ENCODE peak calls at places on chromosomes 12 and 14, in eight cellular contexts. One of them, this sample, is unnamed.

GRCh38 chr14:99387880-99388279 is 92.8 kb downstream of the SETD3 start:
- DNase-seq in EL: no peak
- DNase-seq in endothelial cell: no peak
- DNase-seq in GM12891: no peak
- DNase-seq in head of caudate nucleus: no peak
- DNase-seq in effector CD4-positive, alpha-beta T cell: no peak
- DNase-seq in H7: no peak
- DNase-seq in CD8-positive, alpha-beta T cell: peak; percentile 31
- DNase-seq in this sample: no peak

GRCh38 chr12:113136990-113137511 is 1.5 kb upstream of the RASAL1 start:
- DNase-seq in EL: no peak
- DNase-seq in endothelial cell: no peak
- DNase-seq in GM12891: no peak
- DNase-seq in head of caudate nucleus: no peak
- DNase-seq in effector CD4-positive, alpha-beta T cell: no peak
- DNase-seq in H7: peak; percentile 38
- DNase-seq in CD8-positive, alpha-beta T cell: no peak
- DNase-seq in this sample: no peak

GRCh38 chr12:100266163-100266801 is 597 bp downstream of the DEPDC4 start:
- DNase-seq in EL: no peak
- DNase-seq in endothelial cell: no peak
- DNase-seq in GM12891: no peak
- DNase-seq in head of caudate nucleus: no peak
- DNase-seq in effector CD4-positive, alpha-beta T cell: no peak
- DNase-seq in H7: peak; percentile 90
- DNase-seq in CD8-positive, alpha-beta T cell: no peak
- DNase-seq in this sample: no peak

GRCh38 chr12:127149226-127149964 is 1117.6 kb upstream of the TMEM132C start:
- DNase-seq in EL: peak; percentile 38
- DNase-seq in endothelial cell: no peak
- DNase-seq in GM12891: no peak
- DNase-seq in head of caudate nucleus: no peak
- DNase-seq in effector CD4-positive, alpha-beta T cell: no peak
- DNase-seq in H7: no peak
- DNase-seq in CD8-positive, alpha-beta T cell: no peak
- DNase-seq in this sample: peak; percentile 34

GRCh38 chr14:71348817-71349216 is 441.6 kb downstream of the PCNX1 start:
- DNase-seq in EL: no peak
- DNase-seq in endothelial cell: no peak
- DNase-seq in GM12891: no peak
- DNase-seq in head of caudate nucleus: no peak
- DNase-seq in effector CD4-positive, alpha-beta T cell: no peak
- DNase-seq in H7: no peak
- DNase-seq in CD8-positive, alpha-beta T cell: no peak
- DNase-seq in this sample: no peak

GRCh38 chr12:126668961-126669360 is 1598.0 kb upstream of the TMEM132C start:
- DNase-seq in EL: peak; percentile 1
- DNase-seq in endothelial cell: no peak
- DNase-seq in GM12891: no peak
- DNase-seq in head of caudate nucleus: no peak
- DNase-seq in effector CD4-positive, alpha-beta T cell: no peak
- DNase-seq in H7: no peak
- DNase-seq in CD8-positive, alpha-beta T cell: no peak
- DNase-seq in this sample: peak; percentile 80

GRCh38 chr12:85805654-85806053 is 30.6 kb downstream of the RASSF9 start:
- DNase-seq in EL: peak; percentile 21
- DNase-seq in endothelial cell: no peak
- DNase-seq in GM12891: no peak
- DNase-seq in head of caudate nucleus: no peak
- DNase-seq in effector CD4-positive, alpha-beta T cell: no peak
- DNase-seq in H7: no peak
- DNase-seq in CD8-positive, alpha-beta T cell: no peak
- DNase-seq in this sample: peak; percentile 55

GRCh38 chr14:55077155-55077554 is 25.7 kb downstream of the MAPK1IP1L start:
- DNase-seq in EL: no peak
- DNase-seq in endothelial cell: no peak
- DNase-seq in GM12891: no peak
- DNase-seq in head of caudate nucleus: no peak
- DNase-seq in effector CD4-positive, alpha-beta T cell: no peak
- DNase-seq in H7: no peak
- DNase-seq in CD8-positive, alpha-beta T cell: no peak
- DNase-seq in this sample: peak; percentile 62

GRCh38 chr12:57765003-57765697 is 1.7 kb downstream of the CYP27B1 start:
- DNase-seq in EL: peak; percentile 71
- DNase-seq in endothelial cell: peak; percentile 44
- DNase-seq in GM12891: no peak
- DNase-seq in head of caudate nucleus: no peak
- DNase-seq in effector CD4-positive, alpha-beta T cell: peak; percentile 38
- DNase-seq in H7: peak; percentile 91
- DNase-seq in CD8-positive, alpha-beta T cell: peak; percentile 70
- DNase-seq in this sample: peak; percentile 67

GRCh38 chr12:107537464-107538119 is 148.0 kb upstream of the PWP1 start:
- DNase-seq in EL: no peak
- DNase-seq in endothelial cell: no peak
- DNase-seq in GM12891: no peak
- DNase-seq in head of caudate nucleus: no peak
- DNase-seq in effector CD4-positive, alpha-beta T cell: no peak
- DNase-seq in H7: peak; percentile 20
- DNase-seq in CD8-positive, alpha-beta T cell: no peak
- DNase-seq in this sample: peak; percentile 15

GRCh38 chr12:70880744-70881143 is 39.8 kb downstream of the PTPRR start:
- DNase-seq in EL: no peak
- DNase-seq in endothelial cell: no peak
- DNase-seq in GM12891: no peak
- DNase-seq in head of caudate nucleus: no peak
- DNase-seq in effector CD4-positive, alpha-beta T cell: no peak
- DNase-seq in H7: no peak
- DNase-seq in CD8-positive, alpha-beta T cell: no peak
- DNase-seq in this sample: no peak

GRCh38 chr14:99320105-99320572 is 48.1 kb upstream of the BCL11B start:
- DNase-seq in EL: peak; percentile 41
- DNase-seq in endothelial cell: peak; percentile 81
- DNase-seq in GM12891: peak; percentile 83
- DNase-seq in head of caudate nucleus: peak; percentile 41
- DNase-seq in effector CD4-positive, alpha-beta T cell: peak; percentile 51
- DNase-seq in H7: peak; percentile 95
- DNase-seq in CD8-positive, alpha-beta T cell: peak; percentile 80
- DNase-seq in this sample: peak; percentile 20

GRCh38 chr12:52417742-52418141 is 11.6 kb upstream of the KRT82 start:
- DNase-seq in EL: no peak
- DNase-seq in endothelial cell: no peak
- DNase-seq in GM12891: no peak
- DNase-seq in head of caudate nucleus: no peak
- DNase-seq in effector CD4-positive, alpha-beta T cell: no peak
- DNase-seq in H7: no peak
- DNase-seq in CD8-positive, alpha-beta T cell: no peak
- DNase-seq in this sample: no peak

GRCh38 chr12:116916714-116917114 is 6.0 kb downstream of the FBXW8 start:
- DNase-seq in EL: peak; percentile 74
- DNase-seq in endothelial cell: no peak
- DNase-seq in GM12891: no peak
- DNase-seq in head of caudate nucleus: no peak
- DNase-seq in effector CD4-positive, alpha-beta T cell: no peak
- DNase-seq in H7: no peak
- DNase-seq in CD8-positive, alpha-beta T cell: peak; percentile 70
- DNase-seq in this sample: peak; percentile 89

GRCh38 chr14:100902295-100902694 is 1.2 kb downstream of the RTL1 start:
- DNase-seq in EL: no peak
- DNase-seq in endothelial cell: no peak
- DNase-seq in GM12891: no peak
- DNase-seq in head of caudate nucleus: no peak
- DNase-seq in effector CD4-positive, alpha-beta T cell: no peak
- DNase-seq in H7: peak; percentile 89
- DNase-seq in CD8-positive, alpha-beta T cell: no peak
- DNase-seq in this sample: no peak

GRCh38 chr12:86551146-86551571 is 295.0 kb upstream of the MGAT4C start:
- DNase-seq in EL: no peak
- DNase-seq in endothelial cell: no peak
- DNase-seq in GM12891: no peak
- DNase-seq in head of caudate nucleus: no peak
- DNase-seq in effector CD4-positive, alpha-beta T cell: no peak
- DNase-seq in H7: no peak
- DNase-seq in CD8-positive, alpha-beta T cell: no peak
- DNase-seq in this sample: no peak

GRCh38 chr14:30966415-30967363 is 58.8 kb upstream of the AP4S1 start:
- DNase-seq in EL: peak; percentile 76
- DNase-seq in endothelial cell: no peak
- DNase-seq in GM12891: no peak
- DNase-seq in head of caudate nucleus: no peak
- DNase-seq in effector CD4-positive, alpha-beta T cell: no peak
- DNase-seq in H7: no peak
- DNase-seq in CD8-positive, alpha-beta T cell: no peak
- DNase-seq in this sample: peak; percentile 95

GRCh38 chr12:53380104-53380796 is at the start of gene SP1:
- DNase-seq in EL: peak; percentile 94
- DNase-seq in endothelial cell: peak; percentile 85
- DNase-seq in GM12891: peak; percentile 72
- DNase-seq in head of caudate nucleus: peak; percentile 84
- DNase-seq in effector CD4-positive, alpha-beta T cell: peak; percentile 75
- DNase-seq in H7: peak; percentile 96
- DNase-seq in CD8-positive, alpha-beta T cell: peak; percentile 100
- DNase-seq in this sample: peak; percentile 89

GRCh38 chr12:18158774-18159557 is 69.0 kb upstream of the RERGL start:
- DNase-seq in EL: peak; percentile 46
- DNase-seq in endothelial cell: peak; percentile 52
- DNase-seq in GM12891: no peak
- DNase-seq in head of caudate nucleus: no peak
- DNase-seq in effector CD4-positive, alpha-beta T cell: peak; percentile 4
- DNase-seq in H7: peak; percentile 6
- DNase-seq in CD8-positive, alpha-beta T cell: no peak
- DNase-seq in this sample: peak; percentile 20

GRCh38 chr12:103997277-103997900 is 31.7 kb downstream of the TDG start:
- DNase-seq in EL: no peak
- DNase-seq in endothelial cell: no peak
- DNase-seq in GM12891: no peak
- DNase-seq in head of caudate nucleus: no peak
- DNase-seq in effector CD4-positive, alpha-beta T cell: no peak
- DNase-seq in H7: no peak
- DNase-seq in CD8-positive, alpha-beta T cell: no peak
- DNase-seq in this sample: no peak

GRCh38 chr14:87995500-87996275 is 2.7 kb upstream of the GALC start:
- DNase-seq in EL: no peak
- DNase-seq in endothelial cell: no peak
- DNase-seq in GM12891: no peak
- DNase-seq in head of caudate nucleus: no peak
- DNase-seq in effector CD4-positive, alpha-beta T cell: no peak
- DNase-seq in H7: no peak
- DNase-seq in CD8-positive, alpha-beta T cell: no peak
- DNase-seq in this sample: peak; percentile 13

GRCh38 chr14:96754845-96755184 is 42.4 kb upstream of the VRK1 start:
- DNase-seq in EL: no peak
- DNase-seq in endothelial cell: no peak
- DNase-seq in GM12891: no peak
- DNase-seq in head of caudate nucleus: peak; percentile 22
- DNase-seq in effector CD4-positive, alpha-beta T cell: no peak
- DNase-seq in H7: peak; percentile 69
- DNase-seq in CD8-positive, alpha-beta T cell: no peak
- DNase-seq in this sample: no peak

GRCh38 chr12:28698541-28698940 is 450.5 kb upstream of the FAR2 start:
- DNase-seq in EL: no peak
- DNase-seq in endothelial cell: no peak
- DNase-seq in GM12891: no peak
- DNase-seq in head of caudate nucleus: no peak
- DNase-seq in effector CD4-positive, alpha-beta T cell: no peak
- DNase-seq in H7: no peak
- DNase-seq in CD8-positive, alpha-beta T cell: no peak
- DNase-seq in this sample: no peak

GRCh38 chr12:110754101-110754793 is 11.6 kb upstream of the PPP1CC start:
- DNase-seq in EL: no peak
- DNase-seq in endothelial cell: no peak
- DNase-seq in GM12891: no peak
- DNase-seq in head of caudate nucleus: no peak
- DNase-seq in effector CD4-positive, alpha-beta T cell: no peak
- DNase-seq in H7: no peak
- DNase-seq in CD8-positive, alpha-beta T cell: no peak
- DNase-seq in this sample: no peak

GRCh38 chr14:104868811-104869572 is 3.9 kb downstream of the CEP170B start:
- DNase-seq in EL: no peak
- DNase-seq in endothelial cell: no peak
- DNase-seq in GM12891: no peak
- DNase-seq in head of caudate nucleus: no peak
- DNase-seq in effector CD4-positive, alpha-beta T cell: no peak
- DNase-seq in H7: peak; percentile 28
- DNase-seq in CD8-positive, alpha-beta T cell: no peak
- DNase-seq in this sample: no peak

This sample was measured in M059J.